ENCODE peak calls at places on chromosomes 6 and 20, in ten cellular contexts. Q, E, O, K, H, B, I, V, C and T are unnamed samples.

GRCh38 chr20:46690219-46691111 is 1.2 kb upstream of the TP53RK start:
- DNase-seq in C (no peak), E (no peak), K (peak), Q (no peak), V (no peak), O (no peak), I (no peak), H (no peak), B (no peak), T (no peak)

GRCh38 chr20:5686381-5687105 is 63.7 kb upstream of the SHLD1 start:
- DNase-seq in O (no peak), V (no peak), I (no peak), Q (no peak), C (no peak), H (no peak), B (no peak), E (no peak), K (no peak), T (no peak)

GRCh38 chr20:9409981-9410380 is 104.4 kb upstream of the LAMP5 start:
- DNase-seq in K (peak), C (no peak), O (no peak), E (no peak), V (no peak), H (no peak), B (no peak), Q (no peak), I (peak), T (no peak)

GRCh38 chr20:20930500-20930899 is 175.7 kb downstream of the LINC00237 start:
- DNase-seq in C (no peak), H (no peak), B (no peak), E (no peak), V (no peak), I (no peak), Q (no peak), O (no peak), K (no peak), T (no peak)

GRCh38 chr6:73608761-73609160 is 45.0 kb downstream of the SLC17A5 start:
- DNase-seq in C (no peak), E (no peak), B (no peak), O (no peak), V (no peak), H (no peak), I (no peak), K (no peak), Q (no peak), T (no peak)

GRCh38 chr6:75374913-75375530 is 90.4 kb upstream of the TMEM30A start:
- DNase-seq in O (peak), I (peak), E (no peak), H (no peak), B (no peak), K (no peak), V (no peak), Q (no peak), C (no peak), T (peak)

GRCh38 chr6:85402071-85402470 is 47.8 kb upstream of the NT5E start:
- DNase-seq in Q (no peak), C (no peak), V (no peak), O (no peak), H (no peak), K (no peak), I (no peak), E (no peak), B (no peak), T (no peak)

GRCh38 chr20:63345328-63346100 is 15.6 kb downstream of the CHRNA4 start:
- DNase-seq in E (no peak), V (no peak), B (peak), H (no peak), I (no peak), K (peak), O (no peak), Q (peak), C (peak), T (no peak)

GRCh38 chr20:237479-237878 is 10.4 kb downstream of the DEFB129 start:
- DNase-seq in O (no peak), K (no peak), H (no peak), Q (no peak), E (no peak), V (no peak), C (no peak), B (no peak), I (no peak), T (no peak)

GRCh38 chr6:120056085-120056484 is 706.5 kb upstream of the MAN1A1 start:
- DNase-seq in K (no peak), E (peak), B (no peak), I (no peak), Q (no peak), C (no peak), H (no peak), V (no peak), O (peak), T (no peak)

GRCh38 chr6:44856495-44856878 is 469.0 kb downstream of the CDC5L start:
- DNase-seq in I (no peak), H (no peak), V (no peak), B (no peak), E (no peak), K (no peak), O (no peak), C (no peak), Q (no peak), T (no peak)

GRCh38 chr20:7667194-7667593 is 273.1 kb downstream of the HAO1 start:
- DNase-seq in I (peak), B (no peak), V (no peak), C (no peak), O (no peak), K (peak), Q (no peak), H (no peak), E (no peak), T (no peak)

GRCh38 chr6:135062735-135063134 is 8.1 kb upstream of the HBS1L start:
- DNase-seq in H (no peak), O (no peak), V (no peak), C (no peak), Q (no peak), B (no peak), K (no peak), I (no peak), E (no peak), T (no peak)
- TF ChIP-seq CTCF in H (no peak), O (no peak), V (no peak), C (no peak), Q (no peak), B (no peak), K (no peak), I (no peak), E (no peak), T (no peak)

DNA sequence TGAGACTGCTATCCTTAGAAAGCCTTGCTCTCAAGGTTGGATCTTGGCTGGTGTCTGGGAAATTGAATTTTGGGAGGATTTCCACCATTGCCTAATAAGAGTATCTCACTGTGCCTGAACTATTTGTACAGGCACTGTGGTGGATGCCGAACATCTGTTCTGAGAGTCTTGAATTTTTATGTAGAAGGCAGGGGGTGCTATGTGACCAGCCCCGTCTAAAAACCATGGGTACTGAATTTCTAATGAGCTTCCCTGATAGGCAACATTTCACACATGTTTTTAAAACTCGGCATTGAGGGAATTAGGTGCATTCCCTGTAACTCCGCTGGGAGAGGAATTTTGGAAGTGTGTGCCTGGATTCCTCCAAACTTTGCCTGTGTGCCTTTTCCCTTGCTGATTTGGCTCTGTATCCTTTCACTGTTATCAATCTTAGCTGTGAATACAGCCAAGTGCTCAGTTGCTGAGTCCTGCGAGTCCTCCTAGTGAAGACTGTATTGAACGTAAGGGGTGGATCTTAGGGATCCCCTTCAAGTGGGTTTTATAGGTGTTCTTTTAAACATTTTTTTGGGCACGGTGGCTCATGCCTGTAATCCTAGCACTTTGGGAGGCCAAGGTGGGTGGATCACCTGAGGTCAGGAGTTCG is 27.6 kb upstream of the SCAF8 start:
- DNase-seq in O (no peak), B (no peak), C (no peak), Q (no peak), K (peak), I (peak), E (peak), V (no peak), H (no peak), T (no peak)
- TF ChIP-seq CTCF in O (no peak), B (no peak), C (peak), Q (no peak), K (peak), I (peak), E (no peak), V (no peak), H (peak), T (no peak)

DNA sequence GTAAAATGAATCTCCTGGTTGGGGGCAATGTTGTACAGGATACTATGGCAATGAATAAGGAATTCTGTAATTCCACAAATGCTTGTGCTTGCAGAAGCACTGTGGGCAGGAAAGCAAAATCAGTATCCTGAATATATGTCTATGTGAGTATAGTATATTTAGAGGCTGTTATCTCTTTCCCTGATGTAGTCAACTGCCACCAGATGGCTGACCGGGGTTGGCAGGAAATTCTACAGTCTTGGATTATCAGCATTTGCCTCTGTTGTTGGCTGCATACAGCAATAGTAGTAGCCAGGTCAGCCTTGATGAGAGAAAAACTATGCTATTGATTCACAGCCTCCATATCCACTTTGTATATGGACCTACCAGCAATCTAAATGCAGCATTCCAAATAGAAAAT is 425.1 kb upstream of the JAG1 start:
- DNase-seq in C (no peak), I (no peak), K (no peak), H (no peak), O (no peak), E (no peak), B (no peak), Q (no peak), V (no peak), T (no peak)
- TF ChIP-seq CTCF in C (peak), I (peak), K (peak), H (no peak), O (peak), E (peak), B (no peak), Q (no peak), V (no peak), T (no peak)

DNA sequence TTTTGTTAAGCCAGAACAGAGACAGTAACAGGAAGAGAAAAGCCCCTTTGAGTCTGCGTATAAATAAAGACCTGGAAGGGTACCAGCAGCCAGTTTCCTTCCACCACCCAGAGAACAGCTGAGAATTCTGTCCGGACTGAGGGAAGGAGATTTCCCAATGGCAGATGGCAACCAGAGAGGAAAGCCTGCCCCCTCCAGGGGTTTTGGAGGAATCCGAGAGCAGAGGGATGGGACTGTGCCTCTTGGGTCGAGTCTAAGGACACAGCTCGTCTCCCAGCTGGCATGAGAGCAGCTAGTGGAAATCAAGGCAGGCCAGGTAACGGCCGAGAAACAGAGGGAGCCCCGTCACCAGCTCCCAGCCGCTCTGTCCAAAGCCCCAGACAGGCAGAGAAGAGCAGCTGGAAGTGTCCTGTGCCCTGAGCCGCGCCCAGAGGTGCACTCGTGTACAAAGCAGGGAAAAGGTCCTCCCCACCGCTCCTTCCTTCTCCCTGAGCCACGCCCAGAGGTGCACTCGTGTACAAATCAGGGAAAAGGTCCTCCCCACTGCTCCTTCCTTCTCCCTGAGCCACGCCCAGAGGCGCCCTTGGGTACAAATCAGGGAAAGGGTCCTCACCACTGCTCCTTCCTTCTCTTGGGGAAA is 134.0 kb upstream of the SNX9 start:
- DNase-seq in H (no peak), B (no peak), C (no peak), Q (no peak), V (peak), I (peak), O (peak), E (no peak), K (peak), T (no peak)
- TF ChIP-seq CTCF in H (peak), B (no peak), C (no peak), Q (no peak), V (no peak), I (no peak), O (peak), E (no peak), K (peak), T (no peak)